ENCODE peak calls at places on chromosome 9, in six cellular contexts. One of them, this sample, is unnamed.

GRCh38 chr9:88794100-88794499 is 197.2 kb upstream of the S1PR3 start:
- DNase-seq in GM20000: no peak
- DNase-seq in H1: no peak
- DNase-seq in endothelial cell: no peak
- DNase-seq in RWPE2: no peak
- DNase-seq in nephron progenitor cell: no peak
- DNase-seq in this sample: no peak

GRCh38 chr9:93011114-93011513 is 47.4 kb upstream of the SUSD3 start:
- DNase-seq in GM20000: no peak
- DNase-seq in nephron progenitor cell: no peak
- DNase-seq in RWPE2: no peak
- DNase-seq in endothelial cell: no peak
- DNase-seq in H1: no peak
- DNase-seq in this sample: no peak

GRCh38 chr9:138008081-138008841 is 130.7 kb downstream of the CACNA1B start:
- DNase-seq in nephron progenitor cell: no peak
- DNase-seq in endothelial cell: no peak
- DNase-seq in H1: no peak
- DNase-seq in RWPE2: no peak
- DNase-seq in GM20000: no peak
- DNase-seq in this sample: peak; percentile 39

GRCh38 chr9:35749515-35750255 is 598 bp downstream of the RGP1 start:
- DNase-seq in GM20000: peak; percentile 64
- DNase-seq in RWPE2: no peak
- DNase-seq in nephron progenitor cell: peak; percentile 42
- DNase-seq in endothelial cell: peak; percentile 30
- DNase-seq in H1: no peak
- DNase-seq in this sample: no peak

GRCh38 chr9:92385474-92385873 is 18.9 kb downstream of the OGN start:
- DNase-seq in H1: no peak
- DNase-seq in nephron progenitor cell: no peak
- DNase-seq in RWPE2: no peak
- DNase-seq in endothelial cell: no peak
- DNase-seq in GM20000: no peak
- DNase-seq in this sample: no peak

GRCh38 chr9:114677418-114677817 is 4.6 kb downstream of the TEX48 start:
- DNase-seq in nephron progenitor cell: no peak
- DNase-seq in H1: no peak
- DNase-seq in RWPE2: peak; percentile 94
- DNase-seq in GM20000: no peak
- DNase-seq in endothelial cell: no peak
- DNase-seq in this sample: peak; percentile 89

GRCh38 chr9:120306088-120306487 is 273.9 kb downstream of the CDK5RAP2 start:
- DNase-seq in RWPE2: no peak
- DNase-seq in endothelial cell: no peak
- DNase-seq in H1: no peak
- DNase-seq in GM20000: no peak
- DNase-seq in nephron progenitor cell: no peak
- DNase-seq in this sample: no peak

GRCh38 chr9:121607434-121608248 is 43.8 kb upstream of the DAB2IP start:
- DNase-seq in nephron progenitor cell: no peak
- DNase-seq in H1: no peak
- DNase-seq in endothelial cell: no peak
- DNase-seq in GM20000: no peak
- DNase-seq in RWPE2: no peak
- DNase-seq in this sample: peak; percentile 59

GRCh38 chr9:95003694-95004451 is 277.4 kb downstream of the AOPEP start:
- DNase-seq in endothelial cell: peak; percentile 53
- DNase-seq in nephron progenitor cell: peak; percentile 61
- DNase-seq in H1: no peak
- DNase-seq in GM20000: peak; percentile 74
- DNase-seq in RWPE2: no peak
- DNase-seq in this sample: peak; percentile 31

GRCh38 chr9:77562021-77562748 is 85.9 kb downstream of the GNA14 start:
- DNase-seq in GM20000: no peak
- DNase-seq in endothelial cell: no peak
- DNase-seq in nephron progenitor cell: no peak
- DNase-seq in H1: no peak
- DNase-seq in RWPE2: no peak
- DNase-seq in this sample: peak; percentile 20

GRCh38 chr9:74573792-74574191 is 76.7 kb downstream of the RORB start:
- DNase-seq in GM20000: no peak
- DNase-seq in endothelial cell: no peak
- DNase-seq in RWPE2: no peak
- DNase-seq in nephron progenitor cell: peak; percentile 33
- DNase-seq in H1: no peak
- DNase-seq in this sample: peak; percentile 52

GRCh38 chr9:89375181-89375760 is 57.0 kb downstream of the SECISBP2 start:
- DNase-seq in nephron progenitor cell: no peak
- DNase-seq in endothelial cell: no peak
- DNase-seq in H1: no peak
- DNase-seq in GM20000: peak; percentile 83
- DNase-seq in RWPE2: no peak
- DNase-seq in this sample: peak; percentile 78

GRCh38 chr9:122228191-122228905 is 409 bp downstream of the LHX6 start:
- DNase-seq in endothelial cell: peak; percentile 46
- DNase-seq in RWPE2: no peak
- DNase-seq in GM20000: peak; percentile 58
- DNase-seq in H1: peak; percentile 70
- DNase-seq in nephron progenitor cell: peak; percentile 57
- DNase-seq in this sample: peak; percentile 43

GRCh38 chr9:88996046-88997005 is 5.1 kb downstream of the S1PR3 start:
- DNase-seq in nephron progenitor cell: no peak
- DNase-seq in H1: no peak
- DNase-seq in RWPE2: no peak
- DNase-seq in GM20000: no peak
- DNase-seq in endothelial cell: no peak
- DNase-seq in this sample: no peak

GRCh38 chr9:123611228-123611627 is 255.2 kb downstream of the CRB2 start:
- DNase-seq in GM20000: no peak
- DNase-seq in RWPE2: no peak
- DNase-seq in H1: no peak
- DNase-seq in endothelial cell: no peak
- DNase-seq in nephron progenitor cell: no peak
- DNase-seq in this sample: no peak

GRCh38 chr9:18442629-18443491 is 31.1 kb upstream of the ADAMTSL1 start:
- DNase-seq in H1: peak; percentile 70
- DNase-seq in nephron progenitor cell: peak; percentile 77
- DNase-seq in RWPE2: peak; percentile 51
- DNase-seq in endothelial cell: peak; percentile 80
- DNase-seq in GM20000: peak; percentile 63
- DNase-seq in this sample: peak; percentile 85

GRCh38 chr9:120383611-120383998 is 196.4 kb downstream of the CDK5RAP2 start:
- DNase-seq in nephron progenitor cell: no peak
- DNase-seq in GM20000: no peak
- DNase-seq in endothelial cell: no peak
- DNase-seq in H1: no peak
- DNase-seq in RWPE2: peak; percentile 39
- DNase-seq in this sample: no peak

GRCh38 chr9:114033397-114034103 is 44.5 kb downstream of the AMBP start:
- DNase-seq in H1: peak; percentile 82
- DNase-seq in GM20000: no peak
- DNase-seq in nephron progenitor cell: peak; percentile 45
- DNase-seq in endothelial cell: peak; percentile 61
- DNase-seq in RWPE2: no peak
- DNase-seq in this sample: peak; percentile 36

GRCh38 chr9:126956929-126957686 is 42.5 kb downstream of the RALGPS1 start:
- DNase-seq in GM20000: no peak
- DNase-seq in H1: peak; percentile 45
- DNase-seq in endothelial cell: no peak
- DNase-seq in nephron progenitor cell: no peak
- DNase-seq in RWPE2: no peak
- DNase-seq in this sample: no peak

GRCh38 chr9:124259273-124260078 is 1.7 kb downstream of the NEK6 start:
- DNase-seq in GM20000: no peak
- DNase-seq in endothelial cell: no peak
- DNase-seq in RWPE2: no peak
- DNase-seq in H1: no peak
- DNase-seq in nephron progenitor cell: no peak
- DNase-seq in this sample: peak; percentile 59

GRCh38 chr9:114515528-114515927 is 10.3 kb upstream of the WHRN start:
- DNase-seq in endothelial cell: no peak
- DNase-seq in H1: no peak
- DNase-seq in nephron progenitor cell: no peak
- DNase-seq in GM20000: no peak
- DNase-seq in RWPE2: no peak
- DNase-seq in this sample: no peak

DNA sequence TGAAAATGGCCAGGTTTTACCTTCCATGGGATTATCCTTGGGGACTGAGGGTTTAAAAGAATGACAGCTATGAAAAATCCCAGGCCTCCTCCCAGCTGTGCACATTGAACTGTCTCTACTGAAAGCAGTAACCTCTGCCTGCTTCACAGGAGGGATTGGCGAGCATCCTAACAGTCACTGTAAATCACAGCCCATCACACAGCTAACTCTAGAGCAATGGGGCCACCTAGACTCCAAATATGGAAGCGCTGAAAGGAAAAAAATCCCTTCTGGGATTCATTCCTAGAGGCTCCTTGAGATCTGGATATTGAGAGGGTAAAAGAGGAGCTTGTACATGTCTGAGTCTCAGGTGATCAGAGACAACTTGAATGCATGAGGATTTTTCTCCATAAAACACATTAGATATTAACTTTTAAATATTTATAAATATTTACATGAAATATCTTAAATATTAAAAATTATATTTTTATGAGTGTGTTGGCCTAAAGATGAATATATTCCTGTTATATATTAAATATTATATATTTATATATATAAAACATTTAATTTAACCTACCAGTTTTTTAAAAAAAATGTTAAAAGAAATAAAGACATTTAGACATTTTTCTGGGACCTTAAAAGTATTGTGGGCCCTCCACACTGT is 133.8 kb upstream of the SLC24A2 start:
- DNase-seq in endothelial cell: peak; percentile 58
- DNase-seq in nephron progenitor cell: peak; percentile 28
- DNase-seq in GM20000: no peak
- DNase-seq in RWPE2: no peak
- DNase-seq in H1: no peak
- DNase-seq in this sample: peak; percentile 42
- TF ChIP-seq CTCF in endothelial cell: no peak
- TF ChIP-seq CTCF in nephron progenitor cell: peak; percentile 63
- TF ChIP-seq CTCF in GM20000: no peak
- TF ChIP-seq CTCF in RWPE2: peak; percentile 48
- TF ChIP-seq CTCF in H1: peak; percentile 81
- TF ChIP-seq CTCF in this sample: peak; percentile 15

DNA sequence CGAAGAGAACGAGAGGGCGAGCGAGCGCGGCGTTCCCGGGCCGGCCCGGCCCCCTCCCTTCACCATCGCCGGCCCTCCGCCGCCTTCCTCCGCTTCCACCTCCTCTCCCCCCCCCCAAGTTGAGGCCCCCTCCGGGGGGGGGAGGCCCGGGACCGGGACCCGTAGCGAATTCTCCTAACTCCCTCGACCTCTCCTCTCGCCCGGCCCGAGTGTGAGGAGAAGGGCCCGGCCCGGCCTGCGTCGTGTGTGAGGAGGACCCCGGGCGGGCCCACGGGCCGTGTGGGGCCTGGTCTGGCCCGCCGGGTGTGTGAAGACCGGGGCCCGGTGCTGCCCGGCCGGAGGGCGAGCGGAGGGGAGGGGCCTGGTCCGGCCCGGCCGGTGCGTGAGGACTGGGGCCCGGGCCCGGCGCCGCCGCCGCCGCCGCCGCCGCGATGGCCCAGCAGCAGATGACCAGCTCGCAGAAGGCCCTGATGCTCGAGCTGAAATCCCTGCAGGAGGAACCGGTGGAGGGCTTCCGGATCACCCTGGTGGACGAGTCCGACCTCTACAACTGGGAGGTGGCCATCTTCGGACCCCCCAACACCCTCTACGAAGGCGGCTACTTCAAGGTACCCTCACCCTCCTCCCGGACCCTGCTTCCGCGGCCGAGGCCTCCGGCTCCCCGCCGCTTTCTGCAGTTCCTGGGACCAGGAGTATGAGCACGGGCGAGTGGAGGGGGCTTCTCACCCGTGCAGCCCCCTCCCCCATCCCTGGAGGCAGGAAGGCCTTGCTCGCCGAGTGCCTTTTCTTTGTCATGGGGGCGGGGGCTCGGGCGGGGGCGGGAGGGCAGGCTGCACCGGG is 587 bp downstream of the UBE2R2 start:
- DNase-seq in GM20000: peak; percentile 66
- DNase-seq in endothelial cell: peak; percentile 73
- DNase-seq in nephron progenitor cell: peak; percentile 69
- DNase-seq in H1: peak; percentile 83
- DNase-seq in RWPE2: peak; percentile 73
- DNase-seq in this sample: peak; percentile 89
- TF ChIP-seq CTCF in GM20000: no peak
- TF ChIP-seq CTCF in endothelial cell: no peak
- TF ChIP-seq CTCF in nephron progenitor cell: no peak
- TF ChIP-seq CTCF in H1: peak; percentile 23
- TF ChIP-seq CTCF in RWPE2: peak; percentile 14
- TF ChIP-seq CTCF in this sample: peak; percentile 19

DNA sequence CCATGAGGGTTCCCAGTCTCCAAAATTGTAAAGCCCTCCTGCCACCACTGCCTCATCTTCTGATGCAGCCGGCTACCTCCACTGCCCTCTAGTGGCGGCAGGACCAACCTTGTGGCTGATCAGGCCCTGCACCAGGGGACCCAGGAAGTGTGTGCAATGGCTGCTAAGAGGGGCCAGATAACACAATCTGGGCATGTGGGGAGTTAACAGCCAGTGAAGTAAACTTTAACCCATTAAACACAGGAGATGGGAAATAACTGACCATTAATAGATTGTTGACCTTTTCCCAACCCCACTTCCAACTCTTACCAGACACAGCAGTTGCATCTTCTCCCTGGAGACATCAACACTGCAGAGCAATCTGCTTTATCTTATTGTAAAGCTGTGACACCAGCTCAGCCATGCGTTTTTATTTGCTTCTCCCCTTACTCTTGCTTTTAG is 63.3 kb downstream of the FREM1 start:
- DNase-seq in H1: peak; percentile 93
- DNase-seq in nephron progenitor cell: peak; percentile 74
- DNase-seq in GM20000: peak; percentile 63
- DNase-seq in endothelial cell: peak; percentile 61
- DNase-seq in RWPE2: no peak
- DNase-seq in this sample: peak; percentile 79
- TF ChIP-seq CTCF in H1: peak; percentile 93
- TF ChIP-seq CTCF in nephron progenitor cell: peak; percentile 79
- TF ChIP-seq CTCF in GM20000: peak; percentile 72
- TF ChIP-seq CTCF in endothelial cell: peak; percentile 71
- TF ChIP-seq CTCF in RWPE2: peak; percentile 78
- TF ChIP-seq CTCF in this sample: peak; percentile 100

GRCh38 chr9:99326112-99326916 is 104.2 kb downstream of the SEC61B start:
- DNase-seq in H1: no peak
- DNase-seq in RWPE2: no peak
- DNase-seq in nephron progenitor cell: no peak
- DNase-seq in endothelial cell: no peak
- DNase-seq in GM20000: no peak
- DNase-seq in this sample: peak; percentile 18
- TF ChIP-seq CTCF in H1: peak; percentile 60
- TF ChIP-seq CTCF in RWPE2: no peak
- TF ChIP-seq CTCF in nephron progenitor cell: no peak
- TF ChIP-seq CTCF in endothelial cell: no peak
- TF ChIP-seq CTCF in GM20000: no peak
- TF ChIP-seq CTCF in this sample: no peak

GRCh38 chr9:136821333-136822031 is 13.7 kb downstream of the RABL6 start:
- DNase-seq in endothelial cell: peak; percentile 47
- DNase-seq in RWPE2: no peak
- DNase-seq in GM20000: no peak
- DNase-seq in nephron progenitor cell: peak; percentile 58
- DNase-seq in H1: no peak
- DNase-seq in this sample: no peak
- TF ChIP-seq CTCF in endothelial cell: no peak
- TF ChIP-seq CTCF in RWPE2: no peak
- TF ChIP-seq CTCF in GM20000: no peak
- TF ChIP-seq CTCF in nephron progenitor cell: no peak
- TF ChIP-seq CTCF in H1: no peak
- TF ChIP-seq CTCF in this sample: no peak

This sample was measured in NB4.